ENCODE peak calls at places on chromosomes 12 and 14, in five cellular contexts. J is GM20000, K is NT2/D1, Y is fibroblast of pulmonary artery, G is HEK293T. H is an unnamed sample.

GRCh38 chr12:59583003-59583712 is 12.7 kb upstream of the SLC16A7 start:
- DNase-seq in J (no peak), G (no peak), K (no peak), Y (no peak), H (no peak)

GRCh38 chr12:96908170-96908675 is 1.2 kb downstream of the NEDD1 start:
- DNase-seq in K (no peak), G (no peak), J (peak), Y (no peak), H (no peak)

GRCh38 chr12:5872745-5873144 is 72.3 kb downstream of the ANO2 start:
- DNase-seq in K (no peak), Y (no peak), J (no peak), G (peak), H (no peak)

GRCh38 chr14:50047274-50047676 is 69.1 kb downstream of the VCPKMT start:
- DNase-seq in J (peak), G (no peak), K (no peak), Y (no peak), H (peak)

GRCh38 chr12:89280833-89281533 is 71.3 kb downstream of the DUSP6 start:
- DNase-seq in K (no peak), G (no peak), J (no peak), Y (peak), H (no peak)

GRCh38 chr12:105278043-105278697 is 42.2 kb upstream of the APPL2 start:
- DNase-seq in G (peak), Y (peak), J (no peak), K (no peak), H (peak)

GRCh38 chr14:20683896-20684661 is at the start of gene RNASE4:
- DNase-seq in K (no peak), G (peak), J (peak), Y (peak), H (peak)

GRCh38 chr14:55864890-55865655 is 253.1 kb upstream of the PELI2 start:
- DNase-seq in Y (no peak), G (no peak), K (peak), J (no peak), H (peak)

GRCh38 chr12:15486859-15487258 is 164.6 kb downstream of the PTPRO start:
- DNase-seq in G (no peak), J (no peak), K (no peak), Y (no peak), H (no peak)

GRCh38 chr12:68279227-68280054 is 26.0 kb upstream of the IL22 start:
- DNase-seq in G (no peak), J (no peak), Y (peak), K (no peak), H (no peak)